ENCODE peak calls at places on chromosomes 1 and 21, in ten cellular contexts. L is adrenal gland, G is tibial nerve, W is esophagus squamous epithelium, R is endothelial cell of umbilical vein, X is ovary, F is uterus, C is suprapubic skin, M is transverse colon, H is sigmoid colon. T is an unnamed sample.

GRCh38 chr1:208101661-208102431 is 142.3 kb downstream of the PLXNA2 start:
- DNase-seq in L (peak), G (peak), W (no peak), R (peak), X (peak), F (peak), C (no peak), M (peak), H (no peak), T (no peak)

GRCh38 chr1:22044690-22045420 is 7.7 kb upstream of the CDC42 start:
- DNase-seq in L (no peak), G (no peak), W (no peak), R (no peak), X (no peak), F (no peak), C (no peak), M (no peak), H (no peak), T (no peak)

GRCh38 chr1:21814241-21814918 is 2.3 kb downstream of the LDLRAD2 start:
- DNase-seq in L (peak), G (no peak), W (no peak), R (no peak), X (no peak), F (no peak), C (no peak), M (peak), H (no peak), T (no peak)

GRCh38 chr1:4062560-4062959 is 162.5 kb upstream of the C1orf174 start:
- DNase-seq in L (no peak), G (no peak), W (no peak), R (no peak), X (no peak), F (no peak), C (no peak), M (no peak), H (no peak), T (no peak)

GRCh38 chr1:166193057-166193456 is 26.3 kb upstream of the FAM78B start:
- DNase-seq in L (no peak), G (no peak), W (no peak), R (no peak), X (no peak), F (no peak), C (no peak), M (no peak), H (no peak), T (no peak)

GRCh38 chr1:225461533-225462428 is 33.9 kb upstream of the LBR start:
- DNase-seq in L (peak), G (no peak), W (no peak), R (no peak), X (peak), F (no peak), C (no peak), M (no peak), H (peak), T (no peak)

GRCh38 chr1:36094621-36095061 is 5.9 kb downstream of the ADPRS start:
- DNase-seq in L (no peak), G (no peak), W (no peak), R (no peak), X (no peak), F (peak), C (peak), M (no peak), H (peak), T (no peak)

GRCh38 chr1:109208847-109209463 is 4.8 kb upstream of the SARS1 start:
- DNase-seq in L (no peak), G (no peak), W (no peak), R (no peak), X (no peak), F (no peak), C (no peak), M (no peak), H (no peak), T (no peak)

GRCh38 chr1:25737151-25737550 is 62.8 kb upstream of the SELENON start:
- DNase-seq in L (no peak), G (no peak), W (no peak), R (peak), X (no peak), F (peak), C (no peak), M (no peak), H (peak), T (no peak)

GRCh38 chr1:93541045-93541444 is 93.1 kb downstream of the FNBP1L start:
- DNase-seq in L (no peak), G (no peak), W (no peak), R (no peak), X (no peak), F (no peak), C (no peak), M (no peak), H (no peak), T (no peak)

DNA sequence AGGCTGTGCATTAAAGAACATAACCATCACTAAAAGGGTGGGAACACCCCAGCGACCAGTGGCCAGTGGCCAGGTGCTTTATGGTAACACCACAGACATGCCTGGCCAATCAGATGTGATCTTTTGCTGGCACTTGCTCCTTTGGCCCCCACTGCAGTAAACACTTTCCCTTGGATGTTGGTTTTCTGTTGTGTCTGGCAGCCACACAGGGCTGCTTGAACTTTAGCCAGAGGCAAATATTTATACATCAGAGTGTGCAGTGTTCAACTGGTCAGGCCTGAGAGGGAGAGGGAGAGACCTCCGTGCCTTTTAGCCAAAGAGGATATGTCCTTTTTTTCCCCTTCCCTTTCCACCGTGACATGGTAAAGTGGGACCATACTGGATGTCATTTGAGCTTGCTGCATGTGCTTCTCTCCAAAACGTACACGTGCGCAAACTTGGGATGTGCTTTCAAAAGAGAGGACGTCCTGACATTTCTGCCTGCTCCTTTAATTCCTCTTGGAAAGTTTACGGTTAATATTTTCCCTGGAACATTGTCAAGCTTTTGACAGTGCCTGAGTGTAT is 101.2 kb downstream of the NFIA start:
- DNase-seq in L (no peak), G (no peak), W (no peak), R (peak), X (peak), F (peak), C (no peak), M (peak), H (peak), T (no peak)
- TF ChIP-seq POLR2A in L (no peak), G (no peak), W (no peak), R (no peak), X (no peak), F (no peak), C (no peak), M (no peak), H (no peak), T (no peak)

DNA sequence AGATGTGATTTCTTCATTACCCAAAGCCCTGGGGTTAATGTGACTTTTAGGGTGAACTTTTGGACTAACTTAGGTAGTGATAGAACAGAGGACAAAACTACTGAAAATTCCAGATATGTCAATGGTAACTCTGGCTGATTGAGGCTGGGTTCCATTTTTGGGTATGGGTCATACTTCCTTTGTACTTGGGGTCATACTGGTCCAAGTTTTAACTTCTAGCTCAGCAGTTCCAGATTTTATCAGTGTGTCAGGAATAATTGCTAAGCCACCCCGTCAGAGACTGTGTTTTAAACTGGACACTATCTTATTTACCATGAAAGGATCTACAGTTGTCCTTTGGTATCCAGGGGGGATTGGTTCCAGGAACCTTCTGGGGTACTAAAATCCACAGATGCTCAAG is 4.0 kb downstream of the SMAP2 start:
- DNase-seq in L (no peak), G (no peak), W (no peak), R (no peak), X (no peak), F (no peak), C (no peak), M (no peak), H (no peak), T (no peak)
- TF ChIP-seq POLR2A in L (no peak), G (no peak), W (no peak), R (no peak), X (no peak), F (no peak), C (no peak), M (no peak), H (no peak), T (no peak)

GRCh38 chr21:41506005-41506404 is 2.0 kb downstream of the TMPRSS2 start:
- DNase-seq in L (no peak), G (no peak), W (no peak), R (no peak), X (no peak), F (no peak), C (no peak), M (no peak), H (no peak), T (no peak)
- TF ChIP-seq POLR2A in L (no peak), G (no peak), W (no peak), R (no peak), X (no peak), F (no peak), C (no peak), M (no peak), H (no peak), T (no peak)

GRCh38 chr1:16206547-16207317 is 5.7 kb downstream of the ARHGEF19 start:
- DNase-seq in L (peak), G (peak), W (peak), R (peak), X (peak), F (peak), C (peak), M (peak), H (peak), T (peak)
- TF ChIP-seq POLR2A in L (peak), G (peak), W (peak), R (peak), X (peak), F (peak), C (no peak), M (peak), H (no peak), T (peak)

GRCh38 chr1:157992031-157992568 is 1.3 kb upstream of the KIRREL1 start:
- DNase-seq in L (peak), G (peak), W (no peak), R (peak), X (peak), F (peak), C (no peak), M (peak), H (peak), T (peak)
- TF ChIP-seq POLR2A in L (no peak), G (no peak), W (no peak), R (no peak), X (no peak), F (no peak), C (no peak), M (no peak), H (no peak), T (no peak)

GRCh38 chr1:212035123-212035834 is at the start of the genes DTL and INTS7:
- DNase-seq in L (peak), G (peak), W (peak), R (peak), X (peak), F (peak), C (peak), M (peak), H (peak), T (peak)
- TF ChIP-seq POLR2A in L (no peak), G (no peak), W (peak), R (peak), X (peak), F (peak), C (no peak), M (peak), H (no peak), T (peak)

DNA sequence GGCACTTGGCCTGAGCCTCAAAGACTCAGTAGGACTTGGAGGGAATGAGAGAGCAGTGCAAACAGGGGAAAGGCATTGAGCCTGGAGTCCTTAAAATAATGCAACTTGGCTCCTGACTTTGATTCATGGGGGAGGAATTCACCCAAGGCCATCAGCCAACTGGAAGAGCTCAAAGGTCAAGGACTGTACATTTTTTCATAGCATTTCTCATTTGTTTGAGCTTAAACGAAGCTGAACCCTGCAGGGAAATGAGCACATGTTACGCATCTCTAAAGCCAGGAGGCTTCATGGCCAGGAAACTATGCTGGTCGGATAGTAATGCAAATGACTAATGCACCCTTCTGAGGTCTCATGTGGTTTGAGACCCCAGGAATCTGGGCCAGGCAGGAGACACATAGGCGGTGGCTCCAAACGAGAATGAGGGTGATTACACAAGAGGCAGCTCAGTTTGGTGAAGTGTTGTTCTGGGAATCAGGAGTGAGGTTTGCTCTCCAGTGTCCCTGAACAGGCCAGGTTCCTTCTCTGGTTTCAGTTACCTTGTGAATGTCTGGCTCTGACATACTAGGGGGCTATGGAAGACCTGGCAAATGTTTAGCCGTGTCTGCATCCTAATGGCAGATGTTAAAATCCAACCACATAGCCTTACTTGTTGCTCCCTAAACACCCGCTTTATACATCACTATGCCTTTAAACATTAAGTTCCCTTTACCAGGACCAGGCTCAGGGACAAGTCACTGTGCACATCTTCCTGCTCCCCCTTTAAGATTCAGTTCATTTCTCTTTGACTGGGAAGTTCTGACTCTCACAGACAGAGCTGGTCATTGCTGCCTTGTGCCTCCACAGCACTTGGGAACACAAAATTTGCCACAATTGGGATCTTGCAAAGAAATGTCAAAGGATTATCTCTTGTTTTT is 503.9 kb upstream of the USP24 start:
- DNase-seq in L (peak), G (peak), W (no peak), R (no peak), X (peak), F (peak), C (peak), M (peak), H (peak), T (peak)
- TF ChIP-seq POLR2A in L (no peak), G (no peak), W (no peak), R (no peak), X (no peak), F (no peak), C (no peak), M (no peak), H (no peak), T (peak)

GRCh38 chr1:169915150-169915549 is 21.5 kb upstream of the SCYL3 start:
- DNase-seq in L (no peak), G (no peak), W (no peak), R (no peak), X (no peak), F (no peak), C (no peak), M (no peak), H (no peak), T (no peak)
- TF ChIP-seq POLR2A in L (no peak), G (no peak), W (no peak), R (no peak), X (no peak), F (no peak), C (no peak), M (no peak), H (no peak), T (no peak)